ENCODE peak calls at places on chromosomes 1 and 21, in nine cellular contexts. One of them, this sample, is unnamed.

GRCh38 chr1:88943221-88943620 is 49.2 kb downstream of the KYAT3 start:
- DNase-seq in lower lobe of right lung: no peak
- DNase-seq in omental fat pad: no peak
- DNase-seq in nephron progenitor cell: no peak
- DNase-seq in psoas muscle: no peak
- DNase-seq in uterus: no peak
- DNase-seq in ovary: no peak
- DNase-seq in tibial artery: no peak
- DNase-seq in heart left ventricle: no peak
- DNase-seq in this sample: no peak

GRCh38 chr21:44921928-44922327 is 1.2 kb upstream of the ITGB2 start:
- DNase-seq in uterus: no peak
- DNase-seq in ovary: no peak
- DNase-seq in omental fat pad: no peak
- DNase-seq in nephron progenitor cell: no peak
- DNase-seq in lower lobe of right lung: no peak
- DNase-seq in heart left ventricle: no peak
- DNase-seq in psoas muscle: no peak
- DNase-seq in tibial artery: no peak
- DNase-seq in this sample: no peak

GRCh38 chr1:217630711-217631591 is at the start of the genes GPATCH2 and SPATA17:
- DNase-seq in ovary: peak
- DNase-seq in uterus: peak
- DNase-seq in lower lobe of right lung: peak
- DNase-seq in tibial artery: peak
- DNase-seq in heart left ventricle: peak
- DNase-seq in nephron progenitor cell: peak
- DNase-seq in psoas muscle: peak
- DNase-seq in omental fat pad: peak
- DNase-seq in this sample: peak

GRCh38 chr1:53979712-53980450 is 33.7 kb downstream of the LRRC42 start:
- DNase-seq in nephron progenitor cell: peak
- DNase-seq in tibial artery: no peak
- DNase-seq in lower lobe of right lung: no peak
- DNase-seq in uterus: no peak
- DNase-seq in heart left ventricle: no peak
- DNase-seq in psoas muscle: no peak
- DNase-seq in ovary: no peak
- DNase-seq in omental fat pad: no peak
- DNase-seq in this sample: no peak

GRCh38 chr1:145720556-145720877 is 1.2 kb downstream of the CD160 start:
- DNase-seq in omental fat pad: no peak
- DNase-seq in lower lobe of right lung: no peak
- DNase-seq in nephron progenitor cell: no peak
- DNase-seq in tibial artery: no peak
- DNase-seq in heart left ventricle: no peak
- DNase-seq in uterus: no peak
- DNase-seq in psoas muscle: no peak
- DNase-seq in ovary: no peak
- DNase-seq in this sample: no peak

GRCh38 chr1:29805122-29805895 is 569.0 kb downstream of the PTPRU start:
- DNase-seq in lower lobe of right lung: no peak
- DNase-seq in psoas muscle: no peak
- DNase-seq in heart left ventricle: no peak
- DNase-seq in nephron progenitor cell: no peak
- DNase-seq in tibial artery: no peak
- DNase-seq in uterus: no peak
- DNase-seq in omental fat pad: no peak
- DNase-seq in ovary: no peak
- DNase-seq in this sample: no peak

GRCh38 chr1:183148599-183148998 is 37.5 kb upstream of the LAMC2 start:
- DNase-seq in uterus: no peak
- DNase-seq in nephron progenitor cell: no peak
- DNase-seq in omental fat pad: no peak
- DNase-seq in heart left ventricle: no peak
- DNase-seq in lower lobe of right lung: no peak
- DNase-seq in ovary: no peak
- DNase-seq in psoas muscle: no peak
- DNase-seq in tibial artery: no peak
- DNase-seq in this sample: no peak

GRCh38 chr1:31510853-31511789 is 65.2 kb upstream of the TINAGL1 start:
- DNase-seq in tibial artery: no peak
- DNase-seq in uterus: no peak
- DNase-seq in heart left ventricle: no peak
- DNase-seq in ovary: no peak
- DNase-seq in lower lobe of right lung: no peak
- DNase-seq in omental fat pad: no peak
- DNase-seq in nephron progenitor cell: no peak
- DNase-seq in psoas muscle: no peak
- DNase-seq in this sample: no peak

GRCh38 chr21:43803558-43804300 is 14.4 kb downstream of the RRP1 start:
- DNase-seq in omental fat pad: no peak
- DNase-seq in tibial artery: no peak
- DNase-seq in heart left ventricle: no peak
- DNase-seq in psoas muscle: no peak
- DNase-seq in ovary: no peak
- DNase-seq in nephron progenitor cell: no peak
- DNase-seq in uterus: no peak
- DNase-seq in lower lobe of right lung: no peak
- DNase-seq in this sample: no peak

GRCh38 chr1:183983371-183984105 is 54.0 kb downstream of the COLGALT2 start:
- DNase-seq in psoas muscle: no peak
- DNase-seq in lower lobe of right lung: no peak
- DNase-seq in uterus: no peak
- DNase-seq in heart left ventricle: no peak
- DNase-seq in nephron progenitor cell: no peak
- DNase-seq in tibial artery: no peak
- DNase-seq in ovary: no peak
- DNase-seq in omental fat pad: no peak
- DNase-seq in this sample: no peak

GRCh38 chr1:156860639-156861423 is at the start of gene NTRK1:
- DNase-seq in lower lobe of right lung: no peak
- DNase-seq in heart left ventricle: peak
- DNase-seq in uterus: peak
- DNase-seq in ovary: no peak
- DNase-seq in tibial artery: no peak
- DNase-seq in psoas muscle: peak
- DNase-seq in omental fat pad: no peak
- DNase-seq in nephron progenitor cell: peak
- DNase-seq in this sample: peak

GRCh38 chr21:33567914-33568313 is 20.6 kb downstream of the DONSON start:
- DNase-seq in omental fat pad: no peak
- DNase-seq in lower lobe of right lung: no peak
- DNase-seq in tibial artery: no peak
- DNase-seq in ovary: no peak
- DNase-seq in psoas muscle: no peak
- DNase-seq in nephron progenitor cell: no peak
- DNase-seq in heart left ventricle: no peak
- DNase-seq in uterus: no peak
- DNase-seq in this sample: no peak

GRCh38 chr1:16134071-16134801 is 21.6 kb downstream of the EPHA2 start:
- DNase-seq in tibial artery: no peak
- DNase-seq in psoas muscle: no peak
- DNase-seq in ovary: no peak
- DNase-seq in heart left ventricle: no peak
- DNase-seq in omental fat pad: no peak
- DNase-seq in nephron progenitor cell: no peak
- DNase-seq in uterus: no peak
- DNase-seq in lower lobe of right lung: no peak
- DNase-seq in this sample: no peak

GRCh38 chr1:27671964-27672749 is at the start of gene IFI6:
- DNase-seq in lower lobe of right lung: peak
- DNase-seq in nephron progenitor cell: peak
- DNase-seq in heart left ventricle: peak
- DNase-seq in tibial artery: peak
- DNase-seq in psoas muscle: peak
- DNase-seq in omental fat pad: peak
- DNase-seq in ovary: peak
- DNase-seq in uterus: peak
- DNase-seq in this sample: peak

GRCh38 chr1:11659748-11660147 is 4.3 kb upstream of the FBXO6 start:
- DNase-seq in psoas muscle: no peak
- DNase-seq in uterus: no peak
- DNase-seq in nephron progenitor cell: no peak
- DNase-seq in tibial artery: no peak
- DNase-seq in lower lobe of right lung: no peak
- DNase-seq in heart left ventricle: no peak
- DNase-seq in ovary: no peak
- DNase-seq in omental fat pad: no peak
- DNase-seq in this sample: no peak

GRCh38 chr1:183238071-183238470 is 52.0 kb downstream of the LAMC2 start:
- DNase-seq in ovary: no peak
- DNase-seq in nephron progenitor cell: no peak
- DNase-seq in uterus: no peak
- DNase-seq in heart left ventricle: no peak
- DNase-seq in lower lobe of right lung: no peak
- DNase-seq in omental fat pad: no peak
- DNase-seq in psoas muscle: no peak
- DNase-seq in tibial artery: no peak
- DNase-seq in this sample: no peak

GRCh38 chr21:41322496-41323382 is 6.1 kb downstream of the FAM3B start:
- DNase-seq in ovary: no peak
- DNase-seq in omental fat pad: no peak
- DNase-seq in psoas muscle: no peak
- DNase-seq in heart left ventricle: no peak
- DNase-seq in lower lobe of right lung: no peak
- DNase-seq in nephron progenitor cell: no peak
- DNase-seq in tibial artery: no peak
- DNase-seq in uterus: no peak
- DNase-seq in this sample: no peak
- TF ChIP-seq CTCF in ovary: no peak
- TF ChIP-seq CTCF in omental fat pad: no peak
- TF ChIP-seq CTCF in psoas muscle: no peak
- TF ChIP-seq CTCF in heart left ventricle: no peak
- TF ChIP-seq CTCF in lower lobe of right lung: no peak
- TF ChIP-seq CTCF in nephron progenitor cell: no peak
- TF ChIP-seq CTCF in tibial artery: no peak
- TF ChIP-seq CTCF in uterus: no peak
- TF ChIP-seq CTCF in this sample: no peak

DNA sequence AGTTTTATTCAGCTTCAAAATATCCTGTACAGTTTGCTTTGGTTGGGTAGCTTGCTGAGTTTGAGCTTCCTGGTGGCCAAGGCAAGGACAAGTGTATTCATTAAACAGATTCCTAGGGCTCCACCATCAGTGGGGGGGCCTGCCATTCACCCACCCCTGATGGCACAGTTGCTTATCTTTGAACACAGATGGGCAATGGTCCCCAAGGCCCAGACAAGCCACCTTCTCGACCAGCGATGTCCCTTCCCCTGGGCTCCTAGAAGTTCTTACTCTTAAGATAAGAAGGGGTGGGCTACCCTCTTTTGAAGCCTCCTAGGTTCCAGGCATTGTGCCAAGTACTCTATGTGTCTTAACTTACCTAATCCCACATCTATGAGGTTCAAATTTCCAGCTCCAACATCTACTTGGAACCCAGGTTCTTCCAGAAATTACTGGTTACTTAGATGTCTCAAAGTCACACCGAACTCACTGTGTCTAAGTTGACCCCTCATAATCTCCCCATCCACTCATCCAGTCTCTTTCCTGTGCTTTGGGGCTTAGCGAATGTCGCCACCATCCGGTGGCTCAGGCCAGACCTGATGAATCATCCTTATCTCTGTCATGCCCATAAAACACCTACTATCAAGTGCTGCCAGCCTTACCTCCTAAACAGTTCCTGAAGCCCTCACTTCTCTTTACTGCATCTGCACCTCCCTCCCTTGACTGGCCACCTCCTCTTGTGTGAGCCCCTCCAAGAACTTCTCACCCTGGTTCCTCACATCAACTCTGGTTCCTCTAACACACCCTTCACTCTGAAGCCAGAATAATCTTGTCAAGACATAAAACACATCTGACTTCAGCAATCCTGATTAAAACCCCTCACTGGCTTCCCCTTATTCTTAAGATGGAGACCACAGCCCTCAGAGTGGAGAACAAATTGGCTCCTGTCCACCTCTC is 50.1 kb downstream of the KLHDC7A start:
- DNase-seq in tibial artery: no peak
- DNase-seq in psoas muscle: no peak
- DNase-seq in uterus: no peak
- DNase-seq in ovary: no peak
- DNase-seq in nephron progenitor cell: no peak
- DNase-seq in omental fat pad: no peak
- DNase-seq in heart left ventricle: no peak
- DNase-seq in lower lobe of right lung: no peak
- DNase-seq in this sample: no peak
- TF ChIP-seq CTCF in tibial artery: no peak
- TF ChIP-seq CTCF in psoas muscle: no peak
- TF ChIP-seq CTCF in uterus: no peak
- TF ChIP-seq CTCF in ovary: no peak
- TF ChIP-seq CTCF in nephron progenitor cell: no peak
- TF ChIP-seq CTCF in omental fat pad: no peak
- TF ChIP-seq CTCF in heart left ventricle: no peak
- TF ChIP-seq CTCF in lower lobe of right lung: no peak
- TF ChIP-seq CTCF in this sample: no peak

GRCh38 chr21:17045214-17045835 is 467.5 kb upstream of the CXADR start:
- DNase-seq in nephron progenitor cell: no peak
- DNase-seq in heart left ventricle: no peak
- DNase-seq in ovary: no peak
- DNase-seq in psoas muscle: no peak
- DNase-seq in lower lobe of right lung: no peak
- DNase-seq in tibial artery: no peak
- DNase-seq in uterus: no peak
- DNase-seq in omental fat pad: no peak
- DNase-seq in this sample: no peak
- TF ChIP-seq CTCF in nephron progenitor cell: peak
- TF ChIP-seq CTCF in heart left ventricle: peak
- TF ChIP-seq CTCF in ovary: no peak
- TF ChIP-seq CTCF in psoas muscle: peak
- TF ChIP-seq CTCF in lower lobe of right lung: peak
- TF ChIP-seq CTCF in tibial artery: peak
- TF ChIP-seq CTCF in uterus: peak
- TF ChIP-seq CTCF in omental fat pad: no peak
- TF ChIP-seq CTCF in this sample: no peak

DNA sequence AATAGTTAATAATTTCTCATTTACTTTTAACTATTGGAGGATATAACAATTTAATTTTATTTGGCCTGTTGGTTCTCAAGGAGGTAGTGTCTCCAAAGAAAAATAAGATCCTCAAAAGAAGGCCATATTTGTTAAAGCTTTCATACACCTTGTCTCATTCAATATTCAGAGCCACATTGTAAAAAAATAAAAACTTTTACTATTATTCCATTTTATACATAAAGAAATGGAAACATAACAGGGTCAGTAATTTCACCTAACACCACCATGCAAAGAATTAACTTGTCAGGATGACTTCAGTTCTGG is 40.3 kb upstream of the KCTD3 start:
- DNase-seq in tibial artery: no peak
- DNase-seq in ovary: no peak
- DNase-seq in uterus: no peak
- DNase-seq in lower lobe of right lung: no peak
- DNase-seq in heart left ventricle: no peak
- DNase-seq in omental fat pad: no peak
- DNase-seq in nephron progenitor cell: no peak
- DNase-seq in psoas muscle: no peak
- DNase-seq in this sample: no peak
- TF ChIP-seq CTCF in tibial artery: no peak
- TF ChIP-seq CTCF in ovary: no peak
- TF ChIP-seq CTCF in uterus: no peak
- TF ChIP-seq CTCF in lower lobe of right lung: no peak
- TF ChIP-seq CTCF in heart left ventricle: peak
- TF ChIP-seq CTCF in omental fat pad: no peak
- TF ChIP-seq CTCF in nephron progenitor cell: peak
- TF ChIP-seq CTCF in psoas muscle: no peak
- TF ChIP-seq CTCF in this sample: peak

This sample was measured in activated B cell treated with CpG ODN at 0.5 μM for 24 hours.